ENCODE peak calls at places on chromosomes 1 and 21, in seven cellular contexts. P, T, R, E, N, B and L are unnamed samples.
A peak's percentile ranks its signal among the peaks of the same experiment; 100 is the strongest.

GRCh38 chr1:50704126-50704525 is 255.9 kb downstream of the FAF1 start:
- DNase-seq in E (no peak), T (peak; percentile 38), N (peak; percentile 64), P (peak; percentile 6), B (no peak), R (peak; percentile 69), L (peak; percentile 39)

GRCh38 chr1:997728-998050 is 2.2 kb downstream of the HES4 start:
- DNase-seq in T (no peak), B (no peak), R (no peak), N (peak; percentile 33), P (no peak), E (no peak), L (no peak)

GRCh38 chr1:5597171-5597864 is 394.9 kb downstream of the NPHP4 start:
- DNase-seq in T (peak; percentile 31), N (peak; percentile 32), P (no peak), E (no peak), B (no peak), R (no peak), L (no peak)

GRCh38 chr21:34992736-34993135 is 56.4 kb downstream of the RUNX1 start:
- DNase-seq in P (no peak), T (no peak), E (no peak), N (no peak), B (no peak), R (no peak), L (no peak)

GRCh38 chr1:119712342-119713038 is 756 bp downstream of the PHGDH start:
- DNase-seq in T (peak; percentile 77), R (peak; percentile 43), E (no peak), P (peak; percentile 19), N (peak; percentile 90), B (peak; percentile 83), L (peak; percentile 17)

GRCh38 chr1:90347366-90347765 is 352.5 kb downstream of the ZNF326 start:
- DNase-seq in E (no peak), P (no peak), B (no peak), N (no peak), T (no peak), R (no peak), L (no peak)

GRCh38 chr1:186953876-186954275 is 125.1 kb downstream of the PLA2G4A start:
- DNase-seq in T (no peak), B (no peak), E (no peak), R (no peak), P (no peak), N (no peak), L (no peak)

GRCh38 chr1:244338996-244339692 is 112.6 kb downstream of the ADSS2 start:
- DNase-seq in B (no peak), R (no peak), T (no peak), N (no peak), P (no peak), E (no peak), L (no peak)

GRCh38 chr21:41952568-41953248 is 1.1 kb downstream of the C2CD2 start:
- DNase-seq in B (no peak), P (no peak), R (no peak), N (no peak), E (no peak), T (no peak), L (peak; percentile 54)

GRCh38 chr21:39659070-39659815 is 46.5 kb downstream of the B3GALT5 start:
- DNase-seq in E (no peak), T (no peak), R (no peak), N (no peak), P (no peak), B (no peak), L (no peak)

GRCh38 chr1:9121891-9122409 is 7.0 kb downstream of the GPR157 start:
- DNase-seq in N (no peak), R (no peak), B (no peak), P (no peak), E (peak; percentile 71), T (no peak), L (no peak)

GRCh38 chr1:4529579-4530445 is 124.6 kb upstream of the AJAP1 start:
- DNase-seq in N (no peak), T (no peak), R (no peak), E (no peak), P (no peak), B (no peak), L (no peak)

GRCh38 chr1:212678456-212679410 is 20.9 kb downstream of the BATF3 start:
- DNase-seq in P (no peak), T (no peak), N (no peak), E (peak; percentile 88), R (no peak), B (no peak), L (no peak)

GRCh38 chr1:229229721-229230135 is 41.2 kb upstream of the RAB4A start:
- DNase-seq in E (no peak), N (no peak), B (peak; percentile 50), R (no peak), P (no peak), T (peak; percentile 62), L (peak; percentile 86)

GRCh38 chr21:36698160-36699025 is 522 bp upstream of the SIM2 start:
- DNase-seq in E (no peak), B (peak; percentile 81), N (peak; percentile 40), P (peak; percentile 26), R (no peak), T (no peak), L (no peak)

GRCh38 chr1:206897175-206897574 is at the start of gene IL24:
- DNase-seq in R (no peak), B (no peak), P (no peak), T (no peak), E (no peak), N (no peak), L (no peak)

GRCh38 chr21:42303443-42303842 is 11.8 kb downstream of the TFF3 start:
- DNase-seq in B (no peak), N (no peak), E (no peak), P (no peak), R (no peak), T (no peak), L (no peak)

GRCh38 chr1:90557706-90558105 is 159.4 kb downstream of the BARHL2 start:
- DNase-seq in B (no peak), T (no peak), P (no peak), E (no peak), R (no peak), N (no peak), L (no peak)

GRCh38 chr1:118881751-118882150 is 106.4 kb downstream of the TBX15 start:
- DNase-seq in R (no peak), N (no peak), E (no peak), B (no peak), P (no peak), T (no peak), L (no peak)

GRCh38 chr1:32801096-32801713 is 16.0 kb downstream of the YARS1 start:
- DNase-seq in N (no peak), E (no peak), P (no peak), R (no peak), B (no peak), T (no peak), L (no peak)

GRCh38 chr1:53180226-53180625 is 16.4 kb upstream of the CPT2 start:
- DNase-seq in B (no peak), T (no peak), N (no peak), E (no peak), P (no peak), R (no peak), L (no peak)

GRCh38 chr1:211328866-211329265 is 2.2 kb downstream of the TRAF5 start:
- DNase-seq in R (no peak), N (no peak), T (no peak), E (no peak), P (no peak), B (no peak), L (no peak)

GRCh38 chr1:101259744-101260148 is 22.9 kb downstream of the S1PR1 start:
- DNase-seq in R (no peak), P (no peak), B (no peak), T (no peak), E (no peak), N (no peak), L (no peak)

GRCh38 chr1:154191990-154192450 is at the start of gene TPM3:
- DNase-seq in T (no peak), R (no peak), N (no peak), E (no peak), P (no peak), B (no peak), L (no peak)

GRCh38 chr1:223363057-223363855 is 720 bp downstream of the SUSD4 start:
- DNase-seq in P (no peak), N (peak; percentile 72), T (no peak), B (peak; percentile 76), R (peak; percentile 42), E (no peak), L (peak; percentile 11)

GRCh38 chr21:29237110-29238051 is 61.3 kb upstream of the BACH1 start:
- DNase-seq in T (no peak), R (no peak), P (no peak), E (no peak), B (no peak), N (no peak), L (no peak)

GRCh38 chr1:113928129-113928949 is 785 bp upstream of the HIPK1 start:
- DNase-seq in N (no peak), T (peak; percentile 28), R (no peak), B (no peak), P (no peak), E (peak; percentile 26), L (no peak)
- TF ChIP-seq JUND in N (no peak), T (no peak), R (no peak), B (no peak), P (no peak), E (no peak), L (no peak)

GRCh38 chr1:225445644-225446297 is 17.9 kb upstream of the LBR start:
- DNase-seq in T (no peak), B (no peak), R (no peak), N (no peak), P (no peak), E (no peak), L (no peak)

GRCh38 chr1:225447649-225448048 is 19.8 kb upstream of the LBR start:
- DNase-seq in B (no peak), P (no peak), N (no peak), E (no peak), T (no peak), R (no peak), L (no peak)

GRCh38 chr1:225447001-225447615 is 19.3 kb upstream of the LBR start:
- DNase-seq in R (no peak), E (no peak), T (no peak), N (no peak), P (no peak), B (no peak), L (no peak)

GRCh38 chr1:225448146-225448805 is 20.4 kb upstream of the LBR start:
- DNase-seq in E (no peak), R (no peak), P (no peak), B (no peak), N (no peak), T (peak; percentile 76), L (no peak)

GRCh38 chr1:225446298-225446941 is 18.6 kb upstream of the LBR start:
- DNase-seq in T (no peak), R (no peak), N (no peak), P (no peak), E (no peak), B (no peak), L (no peak)
- TF ChIP-seq JUND in T (no peak), R (no peak), N (no peak), P (no peak), E (no peak), B (no peak), L (no peak)

GRCh38 chr1:16286122-16286521 is 49.1 kb upstream of the CPLANE2 start:
- DNase-seq in T (no peak), N (no peak), P (no peak), E (no peak), R (no peak), B (no peak), L (no peak)
- TF ChIP-seq JUND in T (no peak), N (no peak), P (no peak), E (no peak), R (no peak), B (no peak), L (no peak)

GRCh38 chr21:22351076-22351475 is 1352.9 kb downstream of the NCAM2 start:
- DNase-seq in B (no peak), R (no peak), E (no peak), N (no peak), P (no peak), T (no peak), L (no peak)
- TF ChIP-seq JUND in B (no peak), R (no peak), E (no peak), N (no peak), P (no peak), T (no peak), L (no peak)